ENCODE peak calls at places on chromosomes 4 and X, in nine cellular contexts. F, Q, H, S, R, P, B, E and I are unnamed samples.

GRCh38 chrX:17285983-17286382 is 89.0 kb upstream of the NHS start:
- DNase-seq in P (no peak), Q (no peak), E (no peak), B (no peak), F (no peak), H (no peak), S (no peak), R (no peak), I (no peak)

GRCh38 chr4:74590476-74590875 is 145.5 kb downstream of the AREG start:
- DNase-seq in E (no peak), P (no peak), S (no peak), R (no peak), B (no peak), H (no peak), F (no peak), Q (no peak), I (no peak)

GRCh38 chrX:114267127-114267526 is 316.8 kb upstream of the HTR2C start:
- DNase-seq in R (no peak), F (no peak), P (no peak), S (no peak), B (no peak), Q (no peak), H (no peak), E (no peak), I (no peak)

GRCh38 chr4:30380404-30380998 is 339.7 kb upstream of the PCDH7 start:
- DNase-seq in Q (peak; percentile 35), R (no peak), H (peak; percentile 79), P (peak; percentile 51), F (no peak), B (peak; percentile 32), E (no peak), S (no peak), I (peak; percentile 37)

GRCh38 chrX:151796576-151796975 is 62.0 kb downstream of the CNGA2 start:
- DNase-seq in B (no peak), R (no peak), Q (no peak), S (no peak), P (no peak), H (no peak), F (no peak), E (no peak), I (no peak)

GRCh38 chr4:102575369-102576129 is 74.4 kb downstream of the NFKB1 start:
- DNase-seq in S (no peak), Q (no peak), R (no peak), E (no peak), B (no peak), H (no peak), P (peak; percentile 24), F (no peak), I (no peak)

GRCh38 chr4:114264877-114265291 is 285.4 kb upstream of the ARSJ start:
- DNase-seq in S (no peak), F (no peak), R (no peak), B (no peak), Q (no peak), P (no peak), E (no peak), H (peak; percentile 39), I (no peak)

GRCh38 chr4:85028910-85029309 is 62.4 kb upstream of the WDFY3 start:
- DNase-seq in F (no peak), E (no peak), R (no peak), H (peak; percentile 58), S (no peak), P (peak; percentile 96), Q (no peak), B (no peak), I (no peak)

GRCh38 chr4:107094976-107095375 is 58.9 kb upstream of the DKK2 start:
- DNase-seq in E (no peak), H (no peak), Q (no peak), B (no peak), S (no peak), R (no peak), P (no peak), F (no peak), I (no peak)

GRCh38 chrX:11380187-11380586 is 87.0 kb downstream of the AMELX start:
- DNase-seq in B (no peak), Q (peak; percentile 7), R (no peak), P (no peak), E (no peak), F (no peak), S (no peak), H (peak; percentile 52), I (no peak)